ENCODE peak calls at places on chromosomes 12 and 14, in eight cellular contexts. K, E, J, W, D, V, R and Z are unnamed samples.

GRCh38 chr12:106282457-106283097 is 20.0 kb upstream of the TCP11L2 start:
- DNase-seq in K (peak), E (no peak), J (no peak), W (peak), D (no peak), V (peak), R (no peak), Z (peak)

GRCh38 chr12:115920395-115921183 is 356.9 kb downstream of the MED13L start:
- DNase-seq in K (no peak), E (no peak), J (no peak), W (no peak), D (no peak), V (no peak), R (no peak), Z (peak)

GRCh38 chr12:66241061-66242043 is 52.3 kb downstream of the IRAK3 start:
- DNase-seq in K (no peak), E (no peak), J (no peak), W (no peak), D (no peak), V (no peak), R (peak), Z (no peak)

GRCh38 chr12:12705833-12706520 is 10.0 kb upstream of the GPR19 start:
- DNase-seq in K (no peak), E (no peak), J (no peak), W (no peak), D (no peak), V (no peak), R (no peak), Z (peak)

GRCh38 chr14:26138764-26139445 is 458.9 kb downstream of the NOVA1 start:
- DNase-seq in K (no peak), E (no peak), J (no peak), W (peak), D (no peak), V (no peak), R (no peak), Z (peak)

GRCh38 chr14:100070310-100070709 is 5.1 kb downstream of the EVL start:
- DNase-seq in K (no peak), E (no peak), J (no peak), W (no peak), D (no peak), V (no peak), R (no peak), Z (no peak)

GRCh38 chr12:58907326-58907855 is 12.9 kb downstream of the LRIG3 start:
- DNase-seq in K (no peak), E (no peak), J (no peak), W (no peak), D (no peak), V (no peak), R (no peak), Z (no peak)

GRCh38 chr12:12979731-12980259 is 20.3 kb downstream of the HEBP1 start:
- DNase-seq in K (peak), E (no peak), J (no peak), W (no peak), D (no peak), V (no peak), R (peak), Z (peak)

GRCh38 chr12:77387214-77387613 is 321.8 kb upstream of the E2F7 start:
- DNase-seq in K (no peak), E (no peak), J (no peak), W (no peak), D (no peak), V (no peak), R (no peak), Z (no peak)

GRCh38 chr12:6751767-6752166 is 1.2 kb downstream of the MLF2 start:
- DNase-seq in K (no peak), E (no peak), J (no peak), W (no peak), D (no peak), V (no peak), R (no peak), Z (no peak)